ENCODE peak calls at places on chromosomes 7 and 10, in eight cellular contexts. F, Q, B, G, E, C, R and A are unnamed samples.

GRCh38 chr10:116470071-116470470 is 42.4 kb downstream of the PNLIPRP3 start:
- DNase-seq in F (no peak), Q (no peak), B (no peak), G (no peak), E (no peak), C (no peak), R (no peak), A (no peak)

GRCh38 chr10:49139866-49140195 is 6.0 kb upstream of the FAM170B start:
- DNase-seq in F (no peak), Q (no peak), B (no peak), G (no peak), E (no peak), C (no peak), R (no peak), A (no peak)

GRCh38 chr7:47326220-47326619 is 255.7 kb downstream of the TNS3 start:
- DNase-seq in F (no peak), Q (no peak), B (no peak), G (no peak), E (no peak), C (no peak), R (no peak), A (no peak)

GRCh38 chr7:4613855-4614548 is 68.1 kb upstream of the FOXK1 start:
- DNase-seq in F (no peak), Q (no peak), B (no peak), G (no peak), E (peak; percentile 70), C (no peak), R (no peak), A (no peak)

GRCh38 chr10:12638103-12638502 is 288.8 kb downstream of the CAMK1D start:
- DNase-seq in F (peak; percentile 26), Q (no peak), B (no peak), G (peak; percentile 63), E (no peak), C (no peak), R (no peak), A (no peak)

GRCh38 chr10:117537436-117537903 is 5.1 kb upstream of the EMX2 start:
- DNase-seq in F (peak; percentile 52), Q (no peak), B (peak; percentile 76), G (no peak), E (peak; percentile 70), C (no peak), R (no peak), A (no peak)

GRCh38 chr7:80614911-80615310 is 23.5 kb upstream of the CD36 start:
- DNase-seq in F (no peak), Q (no peak), B (no peak), G (no peak), E (no peak), C (no peak), R (no peak), A (no peak)

GRCh38 chr10:86363184-86363832 is 3.3 kb downstream of the GRID1 start:
- DNase-seq in F (peak; percentile 35), Q (no peak), B (peak; percentile 86), G (peak; percentile 20), E (peak; percentile 51), C (peak; percentile 62), R (peak; percentile 57), A (peak; percentile 87)

GRCh38 chr7:129804301-129805085 is 148.3 kb downstream of the UBE2H start:
- DNase-seq in F (no peak), Q (no peak), B (no peak), G (no peak), E (no peak), C (no peak), R (no peak), A (no peak)

GRCh38 chr7:30412810-30413504 is 65.6 kb downstream of the NOD1 start:
- DNase-seq in F (no peak), Q (peak; percentile 68), B (no peak), G (no peak), E (no peak), C (no peak), R (peak; percentile 42), A (no peak)

GRCh38 chr10:71975087-71975890 is 11.1 kb downstream of the CHST3 start:
- DNase-seq in F (no peak), Q (peak; percentile 84), B (no peak), G (no peak), E (peak; percentile 96), C (peak; percentile 86), R (peak; percentile 85), A (no peak)